ENCODE peak calls at places on chromosome 1, in four cellular contexts. I is adrenal gland, C is dorsolateral prefrontal cortex, J is cardiac muscle cell. N is an unnamed sample.

GRCh38 chr1:222894331-222894730 is 79.5 kb downstream of the DISP1 start:
- DNase-seq in I (no peak), C (no peak), J (no peak), N (peak; percentile 55)

GRCh38 chr1:229557214-229557850 is 1.2 kb downstream of the ABCB10 start:
- DNase-seq in I (no peak), C (no peak), J (peak; percentile 29), N (no peak)

GRCh38 chr1:95084317-95085176 is 11.8 kb upstream of the ALG14 start:
- DNase-seq in I (no peak), C (no peak), J (no peak), N (no peak)

GRCh38 chr1:35577071-35577998 is 4.2 kb downstream of the TFAP2E start:
- DNase-seq in I (no peak), C (no peak), J (no peak), N (no peak)

GRCh38 chr1:180385144-180385543 is 117.2 kb downstream of the ACBD6 start:
- DNase-seq in I (no peak), C (no peak), J (no peak), N (no peak)

GRCh38 chr1:154714638-154715037 is 106.7 kb upstream of the ADAR start:
- DNase-seq in I (no peak), C (no peak), J (peak; percentile 58), N (no peak)

GRCh38 chr1:12339861-12340557 is 110.2 kb downstream of the VPS13D start:
- DNase-seq in I (no peak), C (no peak), J (peak; percentile 17), N (no peak)

GRCh38 chr1:78640462-78640861 is 9.2 kb upstream of the IFI44 start:
- DNase-seq in I (no peak), C (no peak), J (no peak), N (no peak)

GRCh38 chr1:6471086-6471841 is 5.3 kb upstream of the TNFRSF25 start:
- DNase-seq in I (no peak), C (no peak), J (no peak), N (no peak)

GRCh38 chr1:111505641-111506119 is 2.2 kb upstream of the ADORA3 start:
- DNase-seq in I (no peak), C (no peak), J (no peak), N (no peak)

GRCh38 chr1:53323316-53323715 is 4.6 kb downstream of the LRP8 start:
- DNase-seq in I (no peak), C (no peak), J (no peak), N (no peak)

GRCh38 chr1:3649342-3650247 is at the start of gene WRAP73:
- DNase-seq in I (peak; percentile 87), C (peak; percentile 90), J (peak; percentile 92), N (peak; percentile 90)
- H3K27ac ChIP-seq in I (no peak within 1 kb of the TSS), C (no peak within 1 kb of the TSS), J (no peak within 1 kb of the TSS), N (no peak within 1 kb of the TSS)

GRCh38 chr1:161165742-161166668 is at the start of gene PPOX:
- DNase-seq in I (peak; percentile 98), C (peak; percentile 97), J (peak; percentile 99), N (peak; percentile 97)
- TF ChIP-seq CTCF in I (peak; percentile 33), C (peak; percentile 44), J (peak; percentile 44), N (peak; percentile 42)

DNA sequence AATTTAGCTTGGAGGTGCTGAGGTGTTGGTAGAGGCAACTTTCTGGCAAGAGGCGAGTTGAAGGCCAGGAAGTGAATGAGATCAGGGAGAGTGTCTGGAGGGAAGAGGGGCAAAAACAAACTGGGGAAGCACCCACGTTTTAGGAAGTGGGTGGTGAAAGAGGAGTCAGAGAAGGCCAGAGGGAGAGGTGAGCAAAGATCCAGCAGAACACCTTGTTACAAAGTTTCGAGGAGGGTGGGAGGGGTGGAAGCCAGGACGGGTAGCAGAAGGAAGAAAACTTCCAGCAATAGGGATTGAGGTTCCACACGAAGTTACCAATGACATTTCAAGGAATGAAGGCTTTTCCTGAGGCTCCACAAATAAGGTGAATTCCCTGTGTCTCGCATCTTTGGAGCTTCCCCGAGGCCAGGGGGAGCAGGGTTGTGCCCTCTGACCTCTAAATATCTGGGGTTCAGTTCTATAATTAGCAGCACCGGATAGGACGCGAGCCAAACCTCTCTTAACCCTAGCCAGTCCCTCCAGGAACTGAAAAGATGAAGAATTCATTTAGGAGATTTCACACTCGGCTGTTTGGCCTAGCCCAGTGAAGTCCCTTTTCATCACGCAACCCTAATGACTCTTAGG is 578 bp upstream of the SESN2 start:
- DNase-seq in I (no peak), C (no peak), J (no peak), N (no peak)
- H3K27ac ChIP-seq in I (peak overlapping the region; percentile 9), C (no peak overlapping the region), J (peak overlapping the region; percentile 4), N (peak overlapping the region; percentile 60)

DNA sequence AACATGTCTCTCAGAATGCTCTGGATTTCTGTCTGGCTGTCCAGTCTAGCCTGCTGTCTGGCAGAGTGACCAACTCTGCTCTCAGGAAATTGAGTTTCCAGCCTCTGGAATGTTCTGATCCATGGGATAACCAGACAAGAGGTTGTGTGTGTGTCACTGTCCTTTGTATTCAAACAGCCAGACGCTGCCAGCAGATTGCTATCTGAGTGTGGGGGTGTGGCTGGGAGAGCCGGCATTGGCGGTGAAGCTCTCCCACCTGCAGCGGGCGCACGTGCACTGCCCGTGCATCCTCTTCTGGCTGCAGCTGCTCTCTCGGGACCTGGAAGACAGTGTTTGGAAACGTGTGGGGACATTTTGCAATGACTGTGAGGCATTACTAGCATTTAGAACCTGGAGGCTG is 26.1 kb downstream of the PKP1 start:
- DNase-seq in I (peak; percentile 70), C (peak; percentile 48), J (peak; percentile 27), N (peak; percentile 83)
- TF ChIP-seq CTCF in I (no peak), C (no peak), J (peak; percentile 9), N (no peak)

GRCh38 chr1:52238474-52238873 is 96.6 kb downstream of the ZFYVE9 start:
- DNase-seq in I (no peak), C (no peak), J (peak; percentile 38), N (no peak)
- H3K27ac ChIP-seq in I (no peak overlapping the region), C (no peak overlapping the region), J (no peak overlapping the region), N (no peak overlapping the region)